ENCODE peak calls at places on chromosomes 4 and X, in five cellular contexts. W is CD4-positive, CD25-positive, alpha-beta regulatory T cell; K is AG09309; A is memory B cell; R is CD8-positive, alpha-beta memory T cell. X is an unnamed sample.

GRCh38 chr4:41287005-41287404 is 30.3 kb downstream of the UCHL1 start:
- DNase-seq in W (no peak), A (no peak), K (peak), R (no peak), X (no peak)

GRCh38 chr4:37648084-37648817 is 37.9 kb downstream of the RELL1 start:
- DNase-seq in W (no peak), K (peak), R (no peak), A (no peak), X (no peak)

GRCh38 chr4:88341227-88342192 is 37.1 kb upstream of the HERC6 start:
- DNase-seq in K (peak), R (no peak), A (no peak), W (no peak), X (no peak)

GRCh38 chr4:139920552-139920951 is 233.4 kb downstream of the MAML3 start:
- DNase-seq in R (no peak), K (no peak), A (no peak), W (no peak), X (no peak)

GRCh38 chr4:48639816-48640215 is 140.3 kb downstream of the FRYL start:
- DNase-seq in W (no peak), R (no peak), K (no peak), A (no peak), X (no peak)

GRCh38 chrX:14356401-14356800 is 172.9 kb upstream of the GLRA2 start:
- DNase-seq in W (no peak), K (peak), A (no peak), R (no peak), X (no peak)

GRCh38 chrX:151981129-151981528 is 6.7 kb upstream of the GABRE start:
- DNase-seq in W (no peak), K (peak), R (no peak), A (no peak), X (no peak)

GRCh38 chr4:183422962-183423653 is 21.3 kb upstream of the CDKN2AIP start:
- DNase-seq in W (no peak), A (no peak), R (no peak), K (no peak), X (peak)

GRCh38 chr4:179130122-179130714 is 1688.0 kb upstream of the AGA start:
- DNase-seq in W (no peak), A (no peak), K (no peak), R (no peak), X (no peak)

GRCh38 chr4:15413010-15413622 is 14.7 kb upstream of the C1QTNF7 start:
- DNase-seq in R (no peak), W (no peak), A (no peak), K (no peak), X (no peak)

GRCh38 chr4:2075987-2076907 is 17.1 kb downstream of the NAT8L start:
- DNase-seq in K (no peak), R (no peak), W (no peak), A (no peak), X (peak)

GRCh38 chr4:154135576-154135975 is 346.7 kb upstream of the SFRP2 start:
- DNase-seq in W (no peak), R (no peak), K (no peak), A (no peak), X (no peak)

GRCh38 chr4:85127653-85128052 is 161.2 kb upstream of the WDFY3 start:
- DNase-seq in K (no peak), W (no peak), R (no peak), A (peak), X (no peak)

GRCh38 chr4:31156221-31156620 is 436.1 kb downstream of the PCDH7 start:
- DNase-seq in R (no peak), K (no peak), A (no peak), W (no peak), X (no peak)

GRCh38 chr4:87076690-87077358 is 142.0 kb downstream of the AFF1 start:
- DNase-seq in A (no peak), W (no peak), R (no peak), K (no peak), X (no peak)

GRCh38 chrX:20266810-20267598 is at the start of gene RPS6KA3:
- DNase-seq in R (peak), K (no peak), A (peak), W (peak), X (peak)

GRCh38 chrX:81957900-81958545 is 756.1 kb downstream of the SH3BGRL start:
- DNase-seq in A (no peak), W (no peak), R (no peak), K (no peak), X (no peak)

GRCh38 chrX:15055146-15055930 is 182.1 kb downstream of the MOSPD2 start:
- DNase-seq in K (peak), W (no peak), R (no peak), A (no peak), X (no peak)

GRCh38 chr4:40055379-40055872 is 1.2 kb upstream of the N4BP2 start:
- DNase-seq in W (no peak), A (no peak), R (peak), K (no peak), X (no peak)

GRCh38 chr4:168319486-168320019 is 1.0 kb upstream of the DDX60 start:
- DNase-seq in K (no peak), R (no peak), W (no peak), A (no peak), X (no peak)

GRCh38 chrX:69493193-69493592 is 10.9 kb upstream of the NALF2 start:
- DNase-seq in W (no peak), R (no peak), A (no peak), K (no peak), X (no peak)

GRCh38 chrX:19566359-19567141 is 51.2 kb upstream of the MAP3K15 start:
- DNase-seq in W (peak), A (no peak), R (no peak), K (peak), X (no peak)

GRCh38 chr4:54067163-54067562 is 2.8 kb upstream of the CHIC2 start:
- DNase-seq in W (no peak), R (no peak), K (no peak), A (no peak), X (no peak)

GRCh38 chrX:70613295-70613694 is 168.7 kb downstream of the DLG3 start:
- DNase-seq in K (no peak), W (no peak), A (no peak), R (no peak), X (no peak)

GRCh38 chrX:348461-349117 is 30.0 kb upstream of the GTPBP6 start:
- DNase-seq in W (no peak), R (no peak), K (no peak), A (no peak), X (no peak)

GRCh38 chr4:118816538-118817177 is 19.3 kb downstream of the SEC24D start:
- DNase-seq in A (no peak), K (no peak), R (no peak), W (no peak), X (no peak)

GRCh38 chr4:30945586-30945985 is 225.4 kb downstream of the PCDH7 start:
- DNase-seq in W (no peak), K (no peak), R (no peak), A (no peak), X (no peak)

GRCh38 chr4:70600305-70600704 is 8.2 kb downstream of the AMBN start:
- DNase-seq in K (no peak), A (no peak), R (no peak), W (no peak), X (no peak)

GRCh38 chrX:151713859-151714258 is 2.0 kb upstream of the FATE1 start:
- DNase-seq in W (no peak), A (no peak), K (no peak), R (no peak), X (peak)